ENCODE peak calls at places on chromosome 1, in six cellular contexts. J, I, B, M, Q and G are unnamed samples.

GRCh38 chr1:198361373-198361772 is 179.1 kb downstream of the ATP6V1G3 start:
- DNase-seq in J (no peak), I (no peak), B (no peak), M (no peak), Q (no peak), G (no peak)

GRCh38 chr1:26538480-26539412 is 9.2 kb downstream of the RPS6KA1 start:
- DNase-seq in J (peak), I (no peak), B (peak), M (peak), Q (peak), G (no peak)

GRCh38 chr1:81731989-81732388 is 68.7 kb upstream of the ADGRL2 start:
- DNase-seq in J (no peak), I (no peak), B (peak), M (no peak), Q (no peak), G (no peak)

GRCh38 chr1:43021547-43022474 is 63.1 kb upstream of the SLC2A1 start:
- DNase-seq in J (no peak), I (no peak), B (no peak), M (no peak), Q (no peak), G (no peak)

GRCh38 chr1:94801919-94802546 is 18.1 kb upstream of the SLC44A3 start:
- DNase-seq in J (no peak), I (no peak), B (peak), M (peak), Q (peak), G (no peak)

GRCh38 chr1:85502625-85503083 is 37.7 kb upstream of the DDAH1 start:
- DNase-seq in J (peak), I (peak), B (peak), M (peak), Q (peak), G (peak)

GRCh38 chr1:70429219-70429618 is 18.2 kb downstream of the CTH start:
- DNase-seq in J (no peak), I (no peak), B (no peak), M (no peak), Q (no peak), G (no peak)

GRCh38 chr1:15802234-15802965 is 5.0 kb downstream of the UQCRHL start:
- DNase-seq in J (no peak), I (no peak), B (no peak), M (no peak), Q (no peak), G (no peak)

GRCh38 chr1:207649204-207649753 is 4.3 kb downstream of the CR1L start:
- DNase-seq in J (no peak), I (no peak), B (no peak), M (no peak), Q (no peak), G (no peak)

GRCh38 chr1:116826818-116827606 is 72.8 kb downstream of the CD2 start:
- DNase-seq in J (no peak), I (no peak), B (peak), M (peak), Q (no peak), G (no peak)

GRCh38 chr1:74534241-74534640 is 21.8 kb upstream of the LRRC53 start:
- DNase-seq in J (no peak), I (no peak), B (no peak), M (no peak), Q (no peak), G (no peak)

GRCh38 chr1:48955774-48956173 is 179.1 kb upstream of the BEND5 start:
- DNase-seq in J (no peak), I (no peak), B (no peak), M (no peak), Q (no peak), G (no peak)

GRCh38 chr1:147052143-147052542 is 114.0 kb downstream of the NBPF12 start:
- DNase-seq in J (no peak), I (no peak), B (no peak), M (no peak), Q (no peak), G (no peak)

GRCh38 chr1:215568287-215568692 is 1.2 kb downstream of the KCTD3 start:
- DNase-seq in J (no peak), I (no peak), B (peak), M (peak), Q (no peak), G (no peak)

GRCh38 chr1:47705517-47706130 is 267.8 kb downstream of the FOXD2 start:
- DNase-seq in J (no peak), I (no peak), B (no peak), M (no peak), Q (no peak), G (peak)

DNA sequence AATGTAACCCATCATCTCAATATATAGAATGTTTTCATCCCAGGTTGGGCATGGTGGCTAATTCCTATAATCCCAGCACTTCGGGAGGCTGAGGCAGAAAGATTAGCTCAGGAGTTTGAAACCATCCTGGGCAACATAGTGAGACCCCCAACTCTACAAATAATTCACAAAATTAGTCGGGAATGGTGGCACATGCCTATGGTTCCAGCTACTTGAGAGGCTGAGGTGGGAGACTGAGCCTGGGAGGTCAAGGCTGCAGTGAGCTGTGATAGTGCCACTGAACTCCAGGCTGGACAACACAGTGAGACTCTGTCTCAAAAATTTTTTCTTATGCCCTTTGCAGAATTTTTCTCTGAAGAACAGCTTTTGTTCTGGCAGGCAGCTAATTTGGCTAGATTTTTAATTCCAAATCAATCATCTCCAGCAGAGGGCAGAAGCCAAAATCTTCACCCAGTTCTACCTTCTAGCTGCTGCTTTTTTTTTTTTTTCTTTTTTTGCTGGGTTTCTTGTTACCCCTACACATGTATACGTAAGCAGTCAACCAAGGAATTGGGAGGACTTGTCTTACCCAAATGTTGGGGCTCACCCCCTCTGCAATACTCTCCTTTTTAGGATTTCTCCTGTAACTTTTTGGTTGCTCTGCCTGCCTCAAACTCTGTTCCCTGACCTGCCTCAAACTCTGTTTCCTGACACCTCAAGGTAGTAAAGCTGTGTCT is 2.7 kb upstream of the RAD54L start:
- DNase-seq in J (no peak), I (no peak), B (peak), M (peak), Q (no peak), G (no peak)
- TF ChIP-seq CTCF in J (peak), I (peak), B (peak), M (peak), Q (peak), G (peak)

GRCh38 chr1:8107897-8108296 is 81.8 kb upstream of the ERRFI1 start:
- DNase-seq in J (no peak), I (no peak), B (no peak), M (no peak), Q (no peak), G (no peak)

GRCh38 chr1:8109226-8109625 is 83.1 kb upstream of the ERRFI1 start:
- DNase-seq in J (no peak), I (no peak), B (no peak), M (no peak), Q (no peak), G (no peak)

DNA sequence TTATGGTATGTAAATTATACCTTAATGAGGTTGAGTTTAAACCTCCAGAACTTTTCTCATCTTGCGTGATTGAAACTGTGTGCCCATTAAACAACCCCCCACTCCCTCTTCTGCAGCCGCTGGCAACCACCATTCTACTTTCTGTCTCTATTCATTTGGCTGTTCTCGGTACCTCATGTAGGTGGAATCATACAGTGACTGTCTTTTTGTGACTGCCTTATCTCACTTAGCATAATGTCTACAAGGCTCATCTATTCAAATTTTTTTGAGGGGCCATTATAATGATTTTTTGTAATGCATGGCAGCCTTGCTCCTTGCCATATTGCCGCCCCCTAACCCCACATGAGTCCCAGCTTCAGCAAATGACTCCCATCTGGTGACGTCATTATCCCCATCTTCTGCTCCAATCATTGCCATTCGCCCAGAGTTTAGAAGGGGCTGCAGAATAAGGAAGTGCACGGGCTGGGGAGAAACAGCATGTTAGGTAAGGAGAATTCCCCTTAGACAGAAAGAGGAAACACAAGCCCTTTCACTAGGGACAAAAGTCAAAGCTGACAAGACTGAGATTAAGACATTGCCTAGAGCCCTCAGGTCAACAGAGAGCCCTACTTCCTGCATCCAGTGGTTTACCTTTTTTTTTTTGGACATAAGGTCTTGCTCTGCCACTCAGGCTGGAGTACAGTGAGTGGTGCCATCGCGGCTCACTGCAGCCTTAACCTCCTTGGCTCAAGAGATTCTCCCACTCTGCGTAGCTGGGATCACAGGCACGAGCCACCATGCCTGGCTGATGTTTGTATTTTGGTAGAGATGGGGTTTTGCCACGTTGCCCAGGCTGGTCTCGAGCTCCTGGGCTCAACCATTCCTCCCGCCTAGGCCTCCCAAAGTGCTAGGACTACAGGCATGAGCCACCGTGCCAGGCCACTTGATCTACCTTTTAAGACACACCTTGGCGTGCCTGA is 78.4 kb upstream of the ERRFI1 start:
- DNase-seq in J (peak), I (no peak), B (no peak), M (no peak), Q (no peak), G (no peak)
- TF ChIP-seq POLR2A in J (no peak), I (no peak), B (no peak), M (no peak), Q (no peak), G (no peak)

GRCh38 chr1:156659994-156660751 is 17.0 kb downstream of the NES start:
- DNase-seq in J (peak), I (peak), B (peak), M (peak), Q (peak), G (peak)
- H3K27ac ChIP-seq in J (peak), I (peak), B (peak), M (peak), Q (peak), G (peak)

GRCh38 chr1:202498542-202498941 is 150.0 kb downstream of the PPP1R12B start:
- DNase-seq in J (no peak), I (no peak), B (no peak), M (no peak), Q (no peak), G (no peak)

GRCh38 chr1:202505356-202505755 is 156.9 kb downstream of the PPP1R12B start:
- DNase-seq in J (no peak), I (no peak), B (no peak), M (no peak), Q (no peak), G (no peak)

DNA sequence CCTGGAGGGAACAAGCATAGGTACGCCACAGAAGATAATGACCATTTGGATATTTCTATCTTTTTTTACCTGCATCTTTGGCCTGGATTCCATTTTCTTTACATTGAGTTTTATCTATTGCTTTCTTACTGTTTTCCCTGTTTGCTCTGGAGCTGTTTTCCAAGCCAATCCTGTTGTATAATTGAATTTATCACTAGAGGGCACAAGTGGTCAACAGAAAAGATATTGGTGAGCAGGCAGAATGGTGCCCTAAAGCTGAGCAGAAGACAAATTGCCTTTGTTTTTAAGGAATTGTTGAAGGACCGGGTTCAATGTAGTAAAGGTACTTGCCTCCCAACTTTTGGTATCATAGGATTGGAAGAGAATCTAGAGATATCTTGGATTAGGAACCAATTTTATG is 152.8 kb downstream of the PPP1R12B start:
- DNase-seq in J (no peak), I (no peak), B (peak), M (peak), Q (peak), G (no peak)
- TF ChIP-seq CTCF in J (peak), I (peak), B (peak), M (peak), Q (peak), G (peak)